ENCODE peak calls at places on chromosomes 5 and 9, in five cellular contexts. E is stomach, S is tibial nerve, O is IMR-90, A is uterus. W is an unnamed sample. For H3K4me1 and H3K9me3, the result is how much of the 10 kb centered on the place peaks cover.

GRCh38 chr5:96517294-96517693 is 84.2 kb upstream of the PCSK1 start:
- DNase-seq in E (no peak), S (no peak), O (peak), A (no peak), W (no peak)

GRCh38 chr9:106961623-106962022 is 98.7 kb downstream of the ZNF462 start:
- DNase-seq in E (no peak), S (no peak), O (peak), A (no peak), W (no peak)

GRCh38 chr9:119963258-119963797 is 594.1 kb upstream of the BRINP1 start:
- DNase-seq in E (no peak), S (no peak), O (peak), A (no peak), W (no peak)

GRCh38 chr5:34509392-34509791 is 146.7 kb upstream of the RAI14 start:
- DNase-seq in E (no peak), S (no peak), O (no peak), A (no peak), W (no peak)

GRCh38 chr5:127609016-127609415 is 39.9 kb upstream of the CTXN3 start:
- DNase-seq in E (no peak), S (no peak), O (no peak), A (no peak), W (no peak)

GRCh38 chr5:149600932-149601331 is 19.6 kb downstream of the ARHGEF37 start:
- DNase-seq in E (no peak), S (no peak), O (no peak), A (no peak), W (no peak)

GRCh38 chr5:95861221-95861857 is 38.8 kb upstream of the GLRX start:
- DNase-seq in E (peak), S (peak), O (peak), A (peak), W (peak)

GRCh38 chr5:160171656-160172055 is 52.4 kb upstream of the PWWP2A start:
- DNase-seq in E (no peak), S (no peak), O (no peak), A (no peak), W (no peak)

GRCh38 chr9:90344013-90344412 is 298.6 kb downstream of the DIRAS2 start:
- DNase-seq in E (no peak), S (no peak), O (no peak), A (no peak), W (no peak)

GRCh38 chr5:147619281-147619680 is 109.4 kb upstream of the DPYSL3 start:
- DNase-seq in E (no peak), S (no peak), O (no peak), A (no peak), W (no peak)

GRCh38 chr9:12224449-12224848 is 468.7 kb upstream of the TYRP1 start:
- DNase-seq in E (no peak), S (no peak), O (no peak), A (no peak), W (no peak)

DNA sequence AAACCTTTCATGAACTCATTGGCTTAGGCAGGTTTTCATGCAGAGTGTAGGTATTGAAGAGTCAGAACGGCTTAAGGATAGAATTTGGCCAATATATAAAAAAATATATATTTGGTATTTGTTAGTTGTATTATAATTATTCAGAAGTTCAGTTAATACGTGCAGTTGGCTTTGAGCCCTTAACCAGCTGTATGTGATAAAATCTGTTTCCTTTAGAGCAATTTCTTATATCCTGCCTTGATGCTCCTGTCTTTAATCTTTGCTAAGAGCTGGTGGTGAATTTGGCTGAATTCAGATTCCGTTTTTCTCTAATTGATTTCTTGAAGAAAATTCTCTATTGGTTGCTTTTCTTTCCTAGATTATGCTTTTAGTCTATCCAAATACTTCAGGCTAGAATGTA is 3.7 kb downstream of the ANXA1 start:
- DNase-seq in E (no peak), S (no peak), O (no peak), A (no peak), W (no peak)
- H3K4me1 ChIP-seq in E (half or more), S (half or more), O (under half), A (under half), W (under half)

DNA sequence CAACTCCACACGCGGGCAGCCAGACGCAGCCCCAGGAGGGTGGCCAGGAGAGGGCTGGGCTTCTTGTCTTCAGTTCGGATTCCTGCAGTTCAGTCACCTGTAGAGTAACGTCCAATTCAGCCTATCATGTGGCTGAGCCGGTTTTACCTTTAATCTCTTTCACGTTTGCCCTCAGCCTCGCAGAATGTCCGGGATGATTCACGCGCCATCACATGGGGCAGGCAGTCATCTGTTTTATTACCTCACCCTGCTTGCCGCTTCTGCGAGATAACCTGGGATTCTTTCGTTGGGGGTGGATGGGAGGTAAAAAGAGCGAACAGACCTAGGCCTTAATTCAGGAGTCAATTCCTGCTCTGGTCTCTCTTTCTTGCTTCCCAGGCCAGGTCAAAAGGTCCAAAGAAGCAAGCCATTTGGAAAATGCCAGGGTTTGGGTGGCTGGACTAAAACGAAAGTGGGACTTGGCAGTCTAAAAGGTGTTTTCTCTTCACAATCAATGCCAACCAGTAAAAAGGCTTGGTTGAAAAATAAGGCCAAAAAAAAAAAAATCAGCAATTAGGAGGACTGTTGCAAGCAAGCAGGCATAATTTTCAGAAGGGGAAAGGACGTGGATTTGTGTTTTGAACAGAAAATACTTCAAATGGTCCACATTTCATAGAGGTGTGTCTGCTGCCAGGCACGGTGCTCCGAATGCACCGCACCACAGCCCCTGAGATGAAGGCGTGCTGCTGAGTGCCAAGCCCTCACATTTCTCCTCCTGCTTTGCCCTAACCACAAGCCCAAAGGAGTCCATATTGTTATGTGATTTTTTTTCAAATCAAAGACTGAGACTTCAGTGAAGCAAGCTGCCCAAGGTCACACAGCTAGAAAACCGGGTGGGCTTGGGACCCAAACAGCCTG is 2.8 kb upstream of the WWC1 start:
- DNase-seq in E (peak), S (no peak), O (no peak), A (no peak), W (peak)
- TF ChIP-seq POLR2A in E (no peak), S (no peak), O (no peak), A (no peak), W (no peak)

DNA sequence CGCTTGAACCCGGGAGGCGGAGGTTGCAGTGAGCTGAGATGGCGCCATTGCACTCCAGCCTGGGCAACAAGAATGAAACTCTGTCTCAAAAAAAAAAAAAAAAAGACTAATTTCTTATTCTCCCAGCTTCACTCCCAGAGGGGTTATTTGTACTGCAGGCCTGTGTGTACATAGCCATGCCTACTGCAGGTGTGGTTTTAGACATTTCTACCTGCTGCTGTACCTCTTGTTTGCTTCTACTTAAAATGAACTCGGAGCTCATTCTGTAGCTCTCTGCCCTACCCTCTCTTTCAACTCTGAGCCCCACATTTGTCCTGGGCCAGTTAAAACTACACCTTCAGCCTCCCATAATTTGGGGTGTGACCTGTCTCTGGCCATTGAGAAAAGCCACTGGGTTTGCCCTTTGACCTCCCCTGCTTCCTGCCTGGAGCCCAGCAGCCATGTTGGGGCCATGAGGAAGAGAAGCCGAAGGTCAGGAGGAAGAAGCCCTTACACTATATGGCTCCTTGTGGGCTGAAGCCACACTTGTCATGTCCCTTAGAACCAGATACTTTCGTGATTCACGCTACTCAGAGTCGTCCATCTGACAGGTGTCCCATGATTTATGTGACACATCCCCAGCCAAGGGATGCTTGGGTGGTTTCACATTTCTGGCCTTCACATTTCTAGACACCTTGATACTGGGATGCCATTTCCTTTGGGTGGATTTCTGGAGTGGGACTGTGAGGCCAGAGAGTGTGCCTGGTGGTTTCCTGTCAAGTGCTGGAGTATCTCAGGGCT is 9.4 kb upstream of the CARD19 start:
- DNase-seq in E (no peak), S (no peak), O (no peak), A (peak), W (no peak)
- H3K9me3 ChIP-seq in E (under half), S (under half), O (under half), A (under half), W (under half)

GRCh38 chr5:107425541-107426031 is 245.2 kb downstream of the EFNA5 start:
- DNase-seq in E (no peak), S (no peak), O (peak), A (no peak), W (no peak)

GRCh38 chr5:107428303-107428761 is 242.4 kb downstream of the EFNA5 start:
- DNase-seq in E (no peak), S (no peak), O (no peak), A (no peak), W (no peak)

GRCh38 chr5:107422494-107422893 is 248.2 kb downstream of the EFNA5 start:
- DNase-seq in E (no peak), S (no peak), O (no peak), A (no peak), W (no peak)

GRCh38 chr5:107426209-107426608 is 244.5 kb downstream of the EFNA5 start:
- DNase-seq in E (no peak), S (no peak), O (no peak), A (no peak), W (no peak)

GRCh38 chr5:107424461-107424860 is 246.3 kb downstream of the EFNA5 start:
- DNase-seq in E (no peak), S (no peak), O (no peak), A (no peak), W (no peak)
- H3K4me1 ChIP-seq in E (under half), S (under half), O (under half), A (under half), W (under half)

GRCh38 chr9:132769895-132770774 is 99.9 kb downstream of the GTF3C4 start:
- DNase-seq in E (peak), S (peak), O (peak), A (peak), W (peak)
- TF ChIP-seq POLR2A in E (no peak), S (peak), O (peak), A (peak), W (peak)

GRCh38 chr5:128687930-128688329 is 149.9 kb upstream of the FBN2 start:
- DNase-seq in E (no peak), S (no peak), O (no peak), A (no peak), W (no peak)

GRCh38 chr5:128681764-128682664 is 144.0 kb upstream of the FBN2 start:
- DNase-seq in E (no peak), S (no peak), O (no peak), A (no peak), W (no peak)

GRCh38 chr5:128681096-128681495 is 143.1 kb upstream of the FBN2 start:
- DNase-seq in E (no peak), S (no peak), O (no peak), A (no peak), W (no peak)

GRCh38 chr5:128684951-128685350 is 146.9 kb upstream of the FBN2 start:
- DNase-seq in E (no peak), S (no peak), O (peak), A (no peak), W (no peak)

DNA sequence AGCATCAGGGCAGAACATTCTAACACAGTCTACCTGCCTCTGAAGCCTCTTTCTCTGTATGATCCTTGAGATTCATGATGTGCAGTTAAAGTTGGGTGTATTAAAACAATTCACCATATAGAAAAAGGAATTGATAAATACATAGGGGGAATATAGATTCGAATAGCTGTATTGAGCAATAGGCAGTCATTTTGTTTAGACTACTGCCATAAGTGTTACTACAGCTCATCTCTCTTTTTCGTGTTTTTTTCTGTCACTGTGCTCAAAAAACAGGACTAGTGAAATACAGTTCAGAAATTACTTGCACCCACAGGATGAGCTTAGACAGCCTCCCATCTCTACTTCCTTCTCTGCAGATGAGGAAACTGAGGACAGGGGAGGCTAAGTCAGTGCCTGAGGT is 144.6 kb upstream of the FBN2 start:
- DNase-seq in E (no peak), S (no peak), O (no peak), A (no peak), W (no peak)
- H3K9me3 ChIP-seq in E (under half), S (under half), O (under half), A (under half), W (under half)

GRCh38 chr9:87556039-87556438 is 58.4 kb downstream of the DAPK1 start:
- DNase-seq in E (no peak), S (no peak), O (no peak), A (no peak), W (no peak)
- H3K4me1 ChIP-seq in E (half or more), S (under half), O (under half), A (under half), W (under half)

GRCh38 chr5:32173394-32174010 is 617 bp downstream of the GOLPH3 start:
- DNase-seq in E (peak), S (peak), O (peak), A (peak), W (peak)

GRCh38 chr5:32170303-32171170 is 3.6 kb downstream of the GOLPH3 start:
- DNase-seq in E (no peak), S (no peak), O (peak), A (no peak), W (no peak)

GRCh38 chr5:32168460-32169033 is 5.6 kb downstream of the GOLPH3 start:
- DNase-seq in E (no peak), S (no peak), O (no peak), A (no peak), W (no peak)

GRCh38 chr5:32172908-32173393 is 1.2 kb downstream of the GOLPH3 start:
- DNase-seq in E (no peak), S (no peak), O (no peak), A (no peak), W (no peak)

DNA sequence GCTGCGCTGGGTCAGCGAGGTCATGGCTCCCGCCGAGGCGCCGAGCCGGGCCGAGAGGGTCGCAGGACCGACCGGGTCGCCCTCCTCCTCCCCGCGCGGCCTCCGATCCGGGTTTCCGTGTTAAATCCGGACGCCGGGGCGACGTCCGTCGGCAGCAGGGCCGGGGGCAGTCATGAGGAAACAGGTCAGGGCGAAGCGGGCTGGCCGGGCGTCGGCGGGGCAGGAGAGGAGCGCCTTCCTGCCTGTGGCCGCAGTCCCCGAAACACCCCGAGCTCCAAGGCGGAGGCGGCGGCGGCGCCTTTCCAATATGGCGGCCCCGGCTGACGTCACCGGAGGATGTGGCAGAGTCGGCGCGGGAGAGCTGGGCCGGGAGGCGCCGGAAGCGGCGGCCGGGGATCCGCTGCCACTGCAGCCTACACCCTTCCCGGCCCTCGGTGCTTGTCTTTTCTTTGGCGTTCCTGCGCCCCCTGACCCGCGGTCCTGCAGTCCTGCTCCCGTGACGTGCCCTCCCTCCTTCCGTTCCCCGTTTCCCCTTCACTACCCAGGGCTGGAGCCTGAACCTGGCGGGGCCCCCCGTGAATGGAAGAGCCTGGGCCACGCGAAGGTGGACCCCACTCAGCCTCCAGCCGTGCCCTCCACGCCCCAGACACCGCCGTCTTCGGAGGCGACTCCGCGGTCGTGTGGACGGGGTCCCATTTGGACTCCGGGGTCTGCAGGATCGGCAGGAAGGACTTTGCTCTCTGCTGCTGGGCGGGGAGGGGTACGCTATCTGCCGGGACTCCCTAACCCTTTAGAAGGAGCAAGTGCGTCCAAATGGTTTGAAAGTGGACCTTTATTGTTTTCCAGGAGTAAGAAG is at the start of gene GOLPH3:
- DNase-seq in E (peak), S (peak), O (peak), A (peak), W (peak)
- TF ChIP-seq POLR2A in E (peak), S (peak), O (peak), A (peak), W (peak)

DNA sequence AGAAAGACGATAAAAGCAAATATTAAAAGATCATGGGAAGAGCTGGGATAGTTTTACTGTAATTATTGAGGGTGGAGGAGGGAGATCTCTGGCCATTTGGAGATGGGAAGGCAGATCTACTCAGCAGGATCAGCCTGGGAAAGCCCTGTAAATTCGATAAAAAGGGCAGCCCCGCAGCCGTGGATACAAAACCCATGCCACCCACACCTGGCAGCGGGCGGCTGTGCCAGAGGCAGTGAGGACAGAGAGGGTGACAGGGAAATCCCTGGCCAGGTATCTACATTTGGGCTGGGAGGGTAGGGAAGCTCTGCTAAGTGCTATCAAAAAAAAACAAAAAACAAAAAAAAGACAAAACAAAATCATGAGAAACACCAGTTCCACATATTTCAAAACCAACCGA is 379.2 kb upstream of the IRX1 start:
- DNase-seq in E (peak), S (no peak), O (no peak), A (no peak), W (no peak)
- H3K9me3 ChIP-seq in E (under half), S (under half), O (half or more), A (under half), W (under half)

GRCh38 chr9:122268041-122268814 is 3.5 kb downstream of the MRRF start:
- DNase-seq in E (no peak), S (no peak), O (no peak), A (no peak), W (no peak)

GRCh38 chr9:122263699-122264349 is 816 bp downstream of the RBM18 start:
- DNase-seq in E (no peak), S (no peak), O (peak), A (no peak), W (no peak)

GRCh38 chr9:122264360-122265264 is at the start of the genes MRRF and RBM18:
- DNase-seq in E (peak), S (peak), O (peak), A (peak), W (peak)

GRCh38 chr9:122262073-122262472 is 2.6 kb downstream of the RBM18 start:
- DNase-seq in E (no peak), S (no peak), O (no peak), A (no peak), W (no peak)

GRCh38 chr9:122265265-122265900 is 701 bp downstream of the MRRF start:
- DNase-seq in E (no peak), S (no peak), O (peak), A (no peak), W (peak)
- H3K4me1 ChIP-seq in E (half or more), S (under half), O (under half), A (under half), W (under half)